ENCODE peak calls at places on chromosomes 11 and 22, in seven cellular contexts. L is HepG2, N is GM12878, E is H1, M is HCT116, J is K562, A is SK-N-SH. I is an unnamed sample.
A peak's percentile ranks its signal among the peaks of the same experiment; 100 is the strongest.

GRCh38 chr11:8340299-8340698 is 76.6 kb upstream of the LMO1 start:
- DNase-seq in L (no peak), N (no peak), E (no peak), M (no peak), J (no peak), A (no peak), I (no peak)

GRCh38 chr11:113651018-113651417 is 55.1 kb downstream of the TMPRSS5 start:
- DNase-seq in L (no peak), N (no peak), E (no peak), M (no peak), J (no peak), A (no peak), I (no peak)

GRCh38 chr11:10390375-10390774 is 64.7 kb upstream of the AMPD3 start:
- DNase-seq in L (no peak), N (no peak), E (peak; percentile 13), M (no peak), J (no peak), A (no peak), I (no peak)

GRCh38 chr11:123519055-123519796 is 89.2 kb downstream of the GRAMD1B start:
- DNase-seq in L (no peak), N (no peak), E (peak; percentile 52), M (peak; percentile 7), J (no peak), A (peak; percentile 55), I (no peak)

GRCh38 chr11:10648896-10649295 is 44.7 kb downstream of the IRAG1 start:
- DNase-seq in L (no peak), N (no peak), E (no peak), M (no peak), J (no peak), A (no peak), I (no peak)

GRCh38 chr11:64285885-64286800 is 495 bp downstream of the GPR137 start:
- DNase-seq in L (no peak), N (no peak), E (peak; percentile 63), M (no peak), J (no peak), A (peak; percentile 73), I (peak; percentile 72)

GRCh38 chr11:113991718-113992458 is 17.0 kb downstream of the HTR3A start:
- DNase-seq in L (no peak), N (no peak), E (no peak), M (no peak), J (no peak), A (peak; percentile 73), I (no peak)

GRCh38 chr11:114059984-114060401 is 482 bp downstream of the ZBTB16 start:
- DNase-seq in L (no peak), N (no peak), E (peak; percentile 61), M (no peak), J (peak; percentile 38), A (no peak), I (peak; percentile 19)

GRCh38 chr11:110833033-110833484 is 120.8 kb upstream of the ARHGAP20 start:
- DNase-seq in L (no peak), N (no peak), E (no peak), M (no peak), J (no peak), A (no peak), I (no peak)

GRCh38 chr11:82722236-82722635 is 11.4 kb downstream of the FAM181B start:
- DNase-seq in L (no peak), N (no peak), E (no peak), M (no peak), J (no peak), A (no peak), I (no peak)

GRCh38 chr22:29593923-29594322 is 9.5 kb upstream of the NF2 start:
- DNase-seq in L (peak; percentile 61), N (no peak), E (no peak), M (no peak), J (no peak), A (no peak), I (no peak)

GRCh38 chr22:35305525-35306070 is 5.9 kb downstream of the TOM1 start:
- DNase-seq in L (no peak), N (no peak), E (no peak), M (no peak), J (no peak), A (no peak), I (no peak)

GRCh38 chr11:34427171-34427805 is 11.4 kb upstream of the CAT start:
- DNase-seq in L (peak; percentile 94), N (no peak), E (no peak), M (no peak), J (peak; percentile 70), A (peak; percentile 21), I (no peak)

GRCh38 chr11:68550485-68550817 is 89.9 kb downstream of the PPP6R3 start:
- DNase-seq in L (no peak), N (no peak), E (no peak), M (no peak), J (no peak), A (no peak), I (no peak)

GRCh38 chr11:82714346-82715174 is 19.1 kb downstream of the FAM181B start:
- DNase-seq in L (no peak), N (no peak), E (no peak), M (no peak), J (no peak), A (no peak), I (no peak)

GRCh38 chr11:17439316-17439782 is 37.3 kb downstream of the ABCC8 start:
- DNase-seq in L (peak; percentile 86), N (no peak), E (no peak), M (no peak), J (no peak), A (no peak), I (peak; percentile 5)

GRCh38 chr22:22748297-22748743 is 103.9 kb downstream of the GGTLC2 start:
- DNase-seq in L (peak; percentile 35), N (no peak), E (peak; percentile 62), M (no peak), J (peak; percentile 86), A (peak; percentile 44), I (no peak)

GRCh38 chr11:110763249-110764011 is 51.2 kb upstream of the ARHGAP20 start:
- DNase-seq in L (peak; percentile 3), N (no peak), E (no peak), M (no peak), J (no peak), A (no peak), I (no peak)

GRCh38 chr11:75480185-75480889 is 45.4 kb downstream of the GDPD5 start:
- DNase-seq in L (no peak), N (no peak), E (no peak), M (no peak), J (peak; percentile 80), A (no peak), I (no peak)

GRCh38 chr11:108757630-108758029 is 92.8 kb downstream of the DDX10 start:
- DNase-seq in L (no peak), N (no peak), E (no peak), M (no peak), J (no peak), A (no peak), I (no peak)

GRCh38 chr11:127825185-127825584 is 762.2 kb downstream of the ETS1 start:
- DNase-seq in L (no peak), N (no peak), E (no peak), M (no peak), J (no peak), A (no peak), I (no peak)

GRCh38 chr11:94675239-94675638 is 92.9 kb upstream of the AMOTL1 start:
- DNase-seq in L (no peak), N (no peak), E (no peak), M (no peak), J (no peak), A (no peak), I (no peak)

GRCh38 chr22:40258463-40259046 is 80.8 kb downstream of the TNRC6B start:
- DNase-seq in L (no peak), N (no peak), E (no peak), M (peak; percentile 82), J (no peak), A (no peak), I (no peak)
- TF ChIP-seq JUND in L (no peak), N (no peak), E (no peak), M (peak; percentile 77), J (no peak), A (no peak), I (no peak)

GRCh38 chr11:118126082-118126838 is 26.4 kb downstream of the SCN4B start:
- DNase-seq in L (no peak), N (no peak), E (no peak), M (peak; percentile 71), J (peak; percentile 27), A (no peak), I (peak; percentile 85)
- TF ChIP-seq JUND in L (no peak), N (no peak), E (no peak), M (peak; percentile 63), J (no peak), A (no peak), I (no peak)

GRCh38 chr11:117923275-117923674 is 5.9 kb downstream of the TMPRSS13 start:
- DNase-seq in L (no peak), N (no peak), E (no peak), M (no peak), J (no peak), A (no peak), I (no peak)
- TF ChIP-seq JUND in L (no peak), N (no peak), E (no peak), M (no peak), J (no peak), A (no peak), I (no peak)

GRCh38 chr11:77092382-77092781 is 10.3 kb upstream of the OMP start:
- DNase-seq in L (no peak), N (no peak), E (no peak), M (no peak), J (no peak), A (no peak), I (no peak)
- TF ChIP-seq JUND in L (no peak), N (no peak), E (no peak), M (no peak), J (no peak), A (no peak), I (no peak)

DNA sequence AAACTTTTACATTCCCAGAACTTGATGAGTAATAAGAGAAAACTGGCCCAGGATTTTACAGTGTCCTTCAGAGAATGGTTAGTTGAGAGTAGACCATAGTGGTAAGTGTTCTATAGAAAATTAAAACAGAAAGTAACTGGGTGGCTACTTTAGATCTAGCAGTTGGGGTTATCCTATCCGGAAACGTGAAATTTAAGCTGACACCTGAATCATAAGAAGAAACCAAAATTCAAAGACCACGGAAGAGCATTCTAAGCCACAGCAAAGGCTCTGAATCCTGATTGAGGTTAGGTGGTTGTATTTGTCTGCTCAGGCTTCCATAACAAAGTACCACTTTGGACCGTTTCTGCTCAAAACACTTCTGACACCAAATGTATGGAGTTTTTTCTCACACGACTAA is 34.0 kb downstream of the TTC17 start:
- DNase-seq in L (no peak), N (no peak), E (no peak), M (no peak), J (no peak), A (no peak), I (no peak)
- TF ChIP-seq JUND in L (no peak), N (no peak), E (no peak), M (no peak), J (no peak), A (no peak), I (no peak)